ENCODE peak calls at places on chromosomes 12 and 14, in seven cellular contexts. K is WERI-Rb-1, E is small intestine, V is lower lobe of right lung, M is astrocyte, B is lung, S is endothelial cell of umbilical vein. J is an unnamed sample.

GRCh38 chr14:87830443-87831096 is 162.4 kb downstream of the GALC start:
- DNase-seq in K (no peak), E (no peak), V (no peak), M (no peak), B (no peak), S (no peak), J (no peak)

GRCh38 chr12:97386133-97386581 is 76.4 kb upstream of the RMST start:
- DNase-seq in K (no peak), E (no peak), V (no peak), M (peak; percentile 71), B (no peak), S (no peak), J (no peak)

GRCh38 chr14:69615471-69616407 is 4.3 kb downstream of the SUSD6 start:
- DNase-seq in K (no peak), E (peak; percentile 75), V (no peak), M (peak; percentile 78), B (peak; percentile 73), S (peak; percentile 65), J (no peak)

GRCh38 chr12:18752947-18753346 is 15.0 kb downstream of the CAPZA3 start:
- DNase-seq in K (no peak), E (no peak), V (no peak), M (no peak), B (no peak), S (no peak), J (no peak)

GRCh38 chr12:112815589-112816321 is 24.2 kb downstream of the RPH3A start:
- DNase-seq in K (no peak), E (no peak), V (no peak), M (no peak), B (no peak), S (no peak), J (no peak)

GRCh38 chr12:68375701-68376469 is 43.7 kb upstream of the MDM1 start:
- DNase-seq in K (peak; percentile 64), E (no peak), V (no peak), M (peak; percentile 56), B (no peak), S (no peak), J (no peak)

GRCh38 chr12:53508534-53509199 is 1.4 kb upstream of the NPFF start:
- DNase-seq in K (peak; percentile 90), E (peak; percentile 89), V (peak; percentile 85), M (no peak), B (peak; percentile 87), S (peak; percentile 89), J (peak; percentile 90)

GRCh38 chr12:52126605-52127578 is 47.4 kb downstream of the SMIM41 start:
- DNase-seq in K (no peak), E (no peak), V (no peak), M (no peak), B (no peak), S (peak; percentile 98), J (peak; percentile 67)

GRCh38 chr12:62647586-62647985 is 181.0 kb downstream of the MON2 start:
- DNase-seq in K (no peak), E (no peak), V (no peak), M (no peak), B (no peak), S (no peak), J (peak; percentile 79)

GRCh38 chr12:61808856-61809255 is 451.3 kb upstream of the USP15 start:
- DNase-seq in K (no peak), E (no peak), V (no peak), M (no peak), B (no peak), S (no peak), J (no peak)

GRCh38 chr12:65911321-65911720 is 87.0 kb downstream of the HMGA2 start:
- DNase-seq in K (peak; percentile 53), E (peak; percentile 52), V (no peak), M (no peak), B (no peak), S (peak; percentile 77), J (no peak)

GRCh38 chr14:33532581-33532980 is 418.3 kb downstream of the EGLN3 start:
- DNase-seq in K (no peak), E (no peak), V (no peak), M (no peak), B (no peak), S (peak; percentile 58), J (no peak)

GRCh38 chr14:77007339-77007974 is 21.1 kb downstream of the IRF2BPL start:
- DNase-seq in K (no peak), E (no peak), V (no peak), M (no peak), B (no peak), S (no peak), J (peak; percentile 75)
- H3K27ac ChIP-seq in K (peak overlapping the region; percentile 79), E (no peak overlapping the region), V (peak overlapping the region; percentile 69), M (no peak overlapping the region), B (peak overlapping the region; percentile 81), S (no peak overlapping the region), J (peak overlapping the region; percentile 88)

GRCh38 chr12:109014984-109015765 is 5.7 kb downstream of the SVOP start:
- DNase-seq in K (no peak), E (no peak), V (no peak), M (no peak), B (no peak), S (no peak), J (no peak)
- H3K27me3 ChIP-seq in K (no peaks in the 10 kb centered on the region), E (no peaks in the 10 kb centered on the region), V (peaks cover 17% of the 10 kb centered on the region), M (peaks cover 4% of the 10 kb centered on the region), B (no peaks in the 10 kb centered on the region), S (no peaks in the 10 kb centered on the region), J (peaks cover 9% of the 10 kb centered on the region)

DNA sequence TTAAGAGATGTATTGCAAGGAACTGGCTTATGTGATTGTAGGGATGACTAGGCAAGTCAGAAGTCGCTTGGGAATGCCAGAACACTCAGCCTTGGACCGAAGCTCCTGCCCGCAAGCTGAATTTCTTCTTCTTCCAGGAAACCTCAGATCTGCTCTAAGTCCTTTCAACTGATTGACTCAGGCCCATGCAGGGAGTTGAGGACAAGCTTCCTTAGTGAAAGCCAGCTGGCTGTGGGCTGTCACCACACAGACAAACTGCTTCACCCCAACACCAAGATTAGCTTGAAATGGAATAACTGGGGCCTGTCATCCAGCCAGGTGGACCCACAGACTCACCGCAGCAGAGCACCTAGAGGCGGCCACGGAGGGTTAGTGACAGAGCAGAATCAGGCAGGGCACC is 24.7 kb downstream of the BDKRB2 start:
- DNase-seq in K (no peak), E (no peak), V (no peak), M (no peak), B (no peak), S (no peak), J (no peak)
- H3K27ac ChIP-seq in K (no peak overlapping the region), E (no peak overlapping the region), V (no peak overlapping the region), M (no peak overlapping the region), B (no peak overlapping the region), S (no peak overlapping the region), J (no peak overlapping the region)

DNA sequence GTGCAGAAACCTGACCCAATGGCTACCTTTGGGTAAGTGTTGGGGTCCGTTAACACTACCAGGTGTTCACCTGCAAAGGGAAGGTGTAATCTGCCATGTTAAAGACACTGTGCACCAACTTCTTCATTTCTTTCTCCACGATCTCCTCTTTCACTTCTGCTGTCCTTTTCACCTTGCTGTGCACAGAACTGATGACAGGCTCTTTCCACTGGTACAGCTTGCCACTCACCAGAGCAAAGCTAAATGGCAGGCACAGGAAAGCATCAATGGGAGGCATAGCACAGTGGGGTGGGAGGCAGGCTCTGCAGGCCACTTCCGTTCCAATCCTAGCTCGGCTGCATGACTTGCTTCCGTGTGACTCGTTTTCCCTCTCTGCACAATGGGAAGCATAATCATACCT is 2.6 kb upstream of the C12orf76 start:
- DNase-seq in K (no peak), E (no peak), V (no peak), M (no peak), B (no peak), S (no peak), J (no peak)
- H3K27me3 ChIP-seq in K (no peaks in the 10 kb centered on the region), E (no peaks in the 10 kb centered on the region), V (no peaks in the 10 kb centered on the region), M (no peaks in the 10 kb centered on the region), B (no peaks in the 10 kb centered on the region), S (no peaks in the 10 kb centered on the region), J (no peaks in the 10 kb centered on the region)

DNA sequence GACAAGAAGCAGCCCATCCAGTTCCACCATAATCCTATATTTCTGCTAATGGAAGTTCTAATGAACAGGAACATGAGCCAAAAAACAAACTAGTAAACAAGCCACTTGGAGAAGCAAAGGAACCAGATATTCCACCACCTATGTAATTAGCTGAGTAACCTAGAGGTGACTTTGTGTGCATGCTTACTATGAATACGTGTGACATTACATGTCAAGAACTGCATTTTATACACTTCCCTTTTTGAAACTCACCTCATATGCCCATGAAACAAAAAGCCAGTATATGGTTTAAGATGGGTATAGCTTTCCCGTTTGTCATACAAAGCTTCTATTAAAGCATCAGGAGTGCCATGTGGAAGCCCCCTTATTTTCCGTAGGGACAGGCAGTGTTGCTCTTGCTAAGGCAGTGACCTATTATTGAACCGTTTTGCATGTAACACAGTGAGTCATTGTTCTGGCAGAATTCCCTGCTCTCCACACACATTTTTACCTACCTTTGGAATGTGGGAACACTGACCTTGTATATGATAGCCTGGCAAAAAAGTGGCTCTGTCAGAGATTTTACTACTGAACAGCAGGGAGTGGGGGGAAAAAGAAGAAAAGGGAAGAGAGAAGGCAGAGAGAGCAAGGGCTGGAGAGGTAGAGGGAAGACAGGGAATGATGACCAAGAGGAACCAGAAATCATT is 34.8 kb upstream of the FRMD6 start:
- DNase-seq in K (no peak), E (peak; percentile 16), V (no peak), M (peak; percentile 97), B (peak; percentile 37), S (peak; percentile 97), J (no peak)
- H3K27ac ChIP-seq in K (no peak overlapping the region), E (no peak overlapping the region), V (no peak overlapping the region), M (peak overlapping the region; percentile 34), B (no peak overlapping the region), S (peak overlapping the region; percentile 57), J (peak overlapping the region; percentile 32)

DNA sequence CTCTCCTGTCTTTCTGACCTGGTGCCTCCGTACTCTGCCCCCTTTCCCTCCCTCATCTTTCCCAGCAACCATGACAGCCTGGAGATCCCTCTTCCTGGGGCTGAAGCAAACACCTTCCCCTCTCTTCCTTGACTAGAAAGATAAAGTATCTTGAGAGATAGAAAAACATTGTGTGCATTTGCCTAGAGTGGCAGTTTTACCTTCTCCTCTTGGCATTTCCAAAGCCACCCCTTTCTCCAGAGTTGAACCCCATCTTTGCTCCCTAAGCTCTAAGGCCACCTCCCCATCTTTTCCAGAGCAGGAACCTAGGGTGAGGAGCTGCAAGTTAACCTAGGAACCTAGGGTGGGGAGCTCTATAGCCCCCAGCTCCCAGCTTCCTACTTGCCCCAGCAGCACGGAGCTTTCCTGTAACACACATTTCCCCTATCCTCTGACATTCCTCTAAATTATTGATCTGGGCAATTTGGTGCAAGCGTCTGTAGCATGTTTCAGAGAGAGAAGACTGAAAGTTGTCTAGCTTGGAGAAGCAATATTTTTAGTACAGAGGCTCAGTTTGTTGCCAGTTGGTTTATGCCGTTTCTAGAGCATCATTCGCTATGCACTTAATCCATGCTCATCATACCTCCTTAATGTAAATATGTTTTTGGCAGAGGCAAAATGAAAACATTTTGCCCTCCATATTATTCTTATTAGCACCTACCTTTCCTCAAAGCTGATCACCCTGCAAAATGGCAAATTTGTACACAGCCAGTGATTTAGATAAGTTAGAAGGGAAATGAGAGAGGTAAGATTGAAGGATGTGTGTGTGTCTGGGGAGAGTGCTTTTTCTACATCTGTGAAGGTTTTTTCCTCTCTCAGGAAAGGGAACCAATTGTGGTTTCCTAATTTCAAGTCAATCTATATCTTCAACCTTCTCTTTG is 5.4 kb upstream of the TBX3 start:
- DNase-seq in K (no peak), E (no peak), V (no peak), M (no peak), B (no peak), S (no peak), J (no peak)
- H3K27me3 ChIP-seq in K (peaks cover 62% of the 10 kb centered on the region), E (no peaks in the 10 kb centered on the region), V (peaks cover 89% of the 10 kb centered on the region), M (peaks cover 84% of the 10 kb centered on the region), B (no peaks in the 10 kb centered on the region), S (peaks cover 64% of the 10 kb centered on the region), J (peaks cover 56% of the 10 kb centered on the region)